ENCODE peak calls at places on chromosomes 12 and 14, in six cellular contexts. E is GM12891, S is K562, H is HepG2, A is H1, M is GM12878. Y is an unnamed sample.

GRCh38 chr12:131942671-131943070 is 7.1 kb upstream of the EP400 start:
- DNase-seq in E (no peak), S (no peak), H (no peak), A (no peak), M (no peak), Y (no peak)

GRCh38 chr14:30603402-30603801 is 18.7 kb upstream of the SCFD1 start:
- DNase-seq in E (no peak), S (no peak), H (no peak), A (no peak), M (no peak), Y (no peak)

GRCh38 chr12:89884365-89884915 is 175.8 kb upstream of the ATP2B1 start:
- DNase-seq in E (no peak), S (no peak), H (no peak), A (no peak), M (no peak), Y (no peak)

GRCh38 chr12:66661357-66661756 is 17.5 kb downstream of the GRIP1 start:
- DNase-seq in E (peak), S (no peak), H (no peak), A (no peak), M (no peak), Y (no peak)

GRCh38 chr12:53737951-53738833 is 10.9 kb upstream of the CALCOCO1 start:
- DNase-seq in E (no peak), S (peak), H (no peak), A (peak), M (no peak), Y (no peak)

GRCh38 chr14:68969278-68969677 is 9.8 kb downstream of the ACTN1 start:
- DNase-seq in E (no peak), S (no peak), H (no peak), A (no peak), M (no peak), Y (no peak)

GRCh38 chr12:114371733-114372132 is 34.2 kb downstream of the TBX5 start:
- DNase-seq in E (no peak), S (no peak), H (no peak), A (no peak), M (no peak), Y (no peak)

GRCh38 chr12:77943466-77943865 is 112.8 kb downstream of the NAV3 start:
- DNase-seq in E (no peak), S (no peak), H (no peak), A (no peak), M (no peak), Y (no peak)

GRCh38 chr12:121947966-121948365 is 29.6 kb downstream of the CFAP251 start:
- DNase-seq in E (no peak), S (no peak), H (no peak), A (no peak), M (no peak), Y (no peak)

GRCh38 chr14:77141592-77142288 is at the start of gene ZDHHC22:
- DNase-seq in E (no peak), S (no peak), H (no peak), A (peak), M (no peak), Y (no peak)

GRCh38 chr14:72000907-72001306 is 68.7 kb downstream of the RGS6 start:
- DNase-seq in E (no peak), S (no peak), H (no peak), A (no peak), M (peak), Y (no peak)

GRCh38 chr14:59398841-59399240 is 66.3 kb downstream of the GPR135 start:
- DNase-seq in E (no peak), S (peak), H (no peak), A (no peak), M (no peak), Y (no peak)

GRCh38 chr14:68780358-68781160 is 12.3 kb downstream of the ZFP36L1 start:
- DNase-seq in E (no peak), S (peak), H (no peak), A (no peak), M (no peak), Y (no peak)

GRCh38 chr12:68159681-68160304 is at the start of gene IFNG:
- DNase-seq in E (no peak), S (no peak), H (no peak), A (no peak), M (peak), Y (no peak)

GRCh38 chr12:58776144-58776543 is 144.2 kb downstream of the LRIG3 start:
- DNase-seq in E (no peak), S (no peak), H (no peak), A (no peak), M (no peak), Y (no peak)

GRCh38 chr12:70741266-70741665 is 104.0 kb upstream of the PTPRB start:
- DNase-seq in E (no peak), S (no peak), H (no peak), A (no peak), M (no peak), Y (no peak)

GRCh38 chr12:124433906-124434305 is 133.5 kb downstream of the NCOR2 start:
- DNase-seq in E (no peak), S (no peak), H (no peak), A (no peak), M (no peak), Y (no peak)

GRCh38 chr14:60553855-60554254 is 44.9 kb downstream of the SIX6 start:
- DNase-seq in E (no peak), S (no peak), H (no peak), A (no peak), M (no peak), Y (no peak)

GRCh38 chr14:85437143-85437542 is 92.8 kb upstream of the FLRT2 start:
- DNase-seq in E (no peak), S (no peak), H (peak), A (no peak), M (no peak), Y (no peak)

GRCh38 chr14:45426685-45427282 is 173.8 kb upstream of the MIS18BP1 start:
- DNase-seq in E (no peak), S (peak), H (peak), A (no peak), M (peak), Y (no peak)

GRCh38 chr14:61653507-61653906 is 41.8 kb upstream of the HIF1A start:
- DNase-seq in E (no peak), S (no peak), H (no peak), A (no peak), M (no peak), Y (no peak)

GRCh38 chr14:70808402-70809237 is 693 bp downstream of the MAP3K9 start:
- DNase-seq in E (no peak), S (no peak), H (no peak), A (peak), M (no peak), Y (no peak)

GRCh38 chr12:14774074-14774943 is 29.0 kb downstream of the WBP11 start:
- DNase-seq in E (peak), S (no peak), H (peak), A (peak), M (peak), Y (peak)

GRCh38 chr12:121875582-121875981 is 13.0 kb upstream of the PSMD9 start:
- DNase-seq in E (no peak), S (no peak), H (no peak), A (no peak), M (no peak), Y (no peak)

GRCh38 chr12:30046376-30046775 is 262.6 kb upstream of the TMTC1 start:
- DNase-seq in E (no peak), S (no peak), H (no peak), A (no peak), M (no peak), Y (no peak)

GRCh38 chr12:42326466-42327226 is 679 bp downstream of the PPHLN1 start:
- DNase-seq in E (no peak), S (peak), H (peak), A (no peak), M (no peak), Y (no peak)

GRCh38 chr12:90331262-90331661 is 622.6 kb upstream of the ATP2B1 start:
- DNase-seq in E (no peak), S (no peak), H (no peak), A (no peak), M (no peak), Y (no peak)

GRCh38 chr14:101334656-101335055 is 226.6 kb upstream of the DIO3 start:
- DNase-seq in E (no peak), S (no peak), H (peak), A (peak), M (no peak), Y (no peak)

GRCh38 chr14:84825481-84825880 is 704.5 kb upstream of the FLRT2 start:
- DNase-seq in E (no peak), S (no peak), H (no peak), A (no peak), M (no peak), Y (no peak)

GRCh38 chr12:24596768-24597388 is 352.0 kb downstream of the BCAT1 start:
- DNase-seq in E (no peak), S (peak), H (peak), A (no peak), M (no peak), Y (no peak)

GRCh38 chr12:57744194-57744776 is 554 bp upstream of the TSPAN31 start:
- DNase-seq in E (no peak), S (peak), H (no peak), A (peak), M (peak), Y (no peak)

GRCh38 chr12:29752121-29752520 is 31.6 kb downstream of the TMTC1 start:
- DNase-seq in E (no peak), S (no peak), H (no peak), A (no peak), M (no peak), Y (no peak)

DNA sequence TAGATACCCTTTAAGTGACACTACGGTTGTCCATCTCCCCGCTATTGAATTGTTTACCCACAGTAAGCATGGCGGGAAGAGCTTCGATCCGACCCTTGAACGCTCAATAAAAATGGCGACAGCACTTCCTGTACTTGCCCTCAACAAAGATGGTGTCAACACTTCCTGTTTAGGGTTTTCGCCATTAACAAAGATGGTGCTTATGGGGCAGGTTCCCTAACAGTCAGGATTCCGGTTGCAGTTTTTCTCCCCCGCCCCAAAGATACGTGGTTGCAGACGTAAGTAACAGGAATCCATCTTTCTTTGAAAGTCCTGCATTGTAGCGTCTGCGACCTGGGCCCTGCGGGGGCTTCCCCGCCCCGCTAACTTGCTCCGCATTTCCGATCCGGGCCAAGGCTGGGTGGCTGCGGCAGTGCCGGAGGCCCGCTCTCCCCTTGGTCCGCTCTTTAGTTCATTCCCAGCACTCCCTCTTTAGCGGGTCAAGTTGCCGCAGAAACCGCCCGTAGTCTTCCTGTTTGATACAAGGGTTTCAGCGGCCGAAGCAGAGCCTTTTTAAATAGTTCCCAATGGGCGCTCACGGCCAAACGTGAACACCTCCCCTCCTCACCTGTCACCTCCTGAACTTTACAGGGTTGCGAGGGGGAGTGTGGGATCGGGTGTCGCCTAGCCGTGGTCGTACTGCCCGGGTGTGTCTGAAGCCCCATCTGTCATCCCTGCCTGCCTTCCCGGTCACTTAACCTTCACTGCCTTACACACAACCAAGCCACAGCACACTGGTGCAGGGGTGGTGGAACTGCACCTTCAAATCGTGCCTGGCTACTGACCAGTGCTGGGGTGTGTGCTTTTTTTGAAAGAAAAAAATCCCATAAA is at the start of gene CRADD:
- DNase-seq in E (peak), S (peak), H (peak), A (peak), M (peak), Y (peak)
- TF ChIP-seq POLR2A in E (peak), S (peak), H (peak), A (peak), M (peak), Y (peak)

GRCh38 chr14:74829238-74829637 is 46.7 kb downstream of the PROX2 start:
- DNase-seq in E (no peak), S (no peak), H (no peak), A (no peak), M (no peak), Y (no peak)
- TF ChIP-seq TAF1 in E (no peak), S (no peak), H (no peak), A (no peak), M (no peak), Y (no peak)

GRCh38 chr14:20986811-20987210 is 3.0 kb upstream of the METTL17 start:
- DNase-seq in E (no peak), S (peak), H (peak), A (no peak), M (no peak), Y (no peak)
- TF ChIP-seq POLR2AphosphoS5 in E (no peak), S (no peak), H (no peak), A (no peak), M (no peak), Y (no peak)

GRCh38 chr12:10213168-10214130 is 772 bp downstream of the GABARAPL1 start:
- DNase-seq in E (peak), S (peak), H (peak), A (peak), M (no peak), Y (peak)

GRCh38 chr12:10211975-10212622 is 578 bp upstream of the GABARAPL1 start:
- DNase-seq in E (peak), S (peak), H (peak), A (peak), M (no peak), Y (peak)

GRCh38 chr12:10214131-10214876 is 1.6 kb downstream of the GABARAPL1 start:
- DNase-seq in E (no peak), S (peak), H (no peak), A (no peak), M (no peak), Y (no peak)

GRCh38 chr12:10211101-10211974 is 1.3 kb upstream of the GABARAPL1 start:
- DNase-seq in E (no peak), S (no peak), H (no peak), A (no peak), M (no peak), Y (no peak)

GRCh38 chr12:10212623-10213131 is at the start of gene GABARAPL1:
- DNase-seq in E (peak), S (peak), H (peak), A (peak), M (no peak), Y (peak)
- TF ChIP-seq POLR2A in E (no peak), S (peak), H (no peak), A (no peak), M (no peak), Y (no peak)

GRCh38 chr14:37655418-37655817 is 60.0 kb downstream of the TTC6 start:
- DNase-seq in E (no peak), S (peak), H (peak), A (no peak), M (no peak), Y (no peak)
- TF ChIP-seq TAF1 in E (no peak), S (no peak), H (no peak), A (no peak), M (no peak), Y (no peak)

GRCh38 chr14:24353551-24354529 is 14.0 kb upstream of the RIPK3 start:
- DNase-seq in E (no peak), S (no peak), H (peak), A (no peak), M (no peak), Y (no peak)
- TF ChIP-seq POLR2AphosphoS5 in E (no peak), S (no peak), H (no peak), A (no peak), M (no peak), Y (no peak)

GRCh38 chr12:46370380-46370734 is 2.2 kb downstream of the SLC38A2 start:
- DNase-seq in E (no peak), S (no peak), H (no peak), A (no peak), M (no peak), Y (no peak)

GRCh38 chr12:46372852-46373302 is 304 bp upstream of the SLC38A2 start:
- DNase-seq in E (no peak), S (peak), H (no peak), A (peak), M (no peak), Y (no peak)

GRCh38 chr12:46370792-46371717 is 1.5 kb downstream of the SLC38A2 start:
- DNase-seq in E (peak), S (peak), H (peak), A (peak), M (no peak), Y (peak)

GRCh38 chr12:46372131-46372851 is at the start of gene SLC38A2:
- DNase-seq in E (peak), S (peak), H (peak), A (no peak), M (no peak), Y (peak)

GRCh38 chr12:46371718-46372130 is 849 bp downstream of the SLC38A2 start:
- DNase-seq in E (peak), S (peak), H (no peak), A (no peak), M (no peak), Y (peak)
- TF ChIP-seq POLR2A in E (no peak), S (no peak), H (peak), A (peak), M (peak), Y (no peak)

GRCh38 chr12:10088955-10089354 is 9.8 kb downstream of the CLEC1A start:
- DNase-seq in E (no peak), S (no peak), H (no peak), A (no peak), M (no peak), Y (no peak)
- TF ChIP-seq TAF1 in E (no peak), S (no peak), H (no peak), A (no peak), M (no peak), Y (no peak)

DNA sequence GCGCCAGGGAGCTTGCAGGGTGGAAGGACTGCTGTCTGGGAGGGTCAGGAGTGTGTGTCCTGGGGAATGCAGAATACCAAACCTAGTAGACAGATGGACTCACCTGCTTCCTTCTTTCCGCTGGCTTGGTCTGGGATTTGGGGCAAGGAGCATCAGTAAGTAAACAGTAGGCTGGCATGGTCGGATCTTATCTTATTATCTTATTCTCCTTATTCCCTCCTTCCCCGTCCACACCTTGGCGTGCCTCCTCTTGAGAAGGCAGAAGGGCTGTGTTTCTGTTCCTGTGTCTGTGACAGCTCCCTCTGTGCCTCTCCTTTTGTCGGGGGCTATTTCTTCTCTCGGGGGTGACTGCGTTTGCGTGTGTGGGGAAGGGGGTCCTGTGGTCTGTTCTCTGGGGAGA is 4.1 kb downstream of the KRT86 start:
- DNase-seq in E (no peak), S (no peak), H (no peak), A (no peak), M (no peak), Y (no peak)
- TF ChIP-seq POLR2AphosphoS5 in E (no peak), S (no peak), H (no peak), A (no peak), M (no peak), Y (no peak)

DNA sequence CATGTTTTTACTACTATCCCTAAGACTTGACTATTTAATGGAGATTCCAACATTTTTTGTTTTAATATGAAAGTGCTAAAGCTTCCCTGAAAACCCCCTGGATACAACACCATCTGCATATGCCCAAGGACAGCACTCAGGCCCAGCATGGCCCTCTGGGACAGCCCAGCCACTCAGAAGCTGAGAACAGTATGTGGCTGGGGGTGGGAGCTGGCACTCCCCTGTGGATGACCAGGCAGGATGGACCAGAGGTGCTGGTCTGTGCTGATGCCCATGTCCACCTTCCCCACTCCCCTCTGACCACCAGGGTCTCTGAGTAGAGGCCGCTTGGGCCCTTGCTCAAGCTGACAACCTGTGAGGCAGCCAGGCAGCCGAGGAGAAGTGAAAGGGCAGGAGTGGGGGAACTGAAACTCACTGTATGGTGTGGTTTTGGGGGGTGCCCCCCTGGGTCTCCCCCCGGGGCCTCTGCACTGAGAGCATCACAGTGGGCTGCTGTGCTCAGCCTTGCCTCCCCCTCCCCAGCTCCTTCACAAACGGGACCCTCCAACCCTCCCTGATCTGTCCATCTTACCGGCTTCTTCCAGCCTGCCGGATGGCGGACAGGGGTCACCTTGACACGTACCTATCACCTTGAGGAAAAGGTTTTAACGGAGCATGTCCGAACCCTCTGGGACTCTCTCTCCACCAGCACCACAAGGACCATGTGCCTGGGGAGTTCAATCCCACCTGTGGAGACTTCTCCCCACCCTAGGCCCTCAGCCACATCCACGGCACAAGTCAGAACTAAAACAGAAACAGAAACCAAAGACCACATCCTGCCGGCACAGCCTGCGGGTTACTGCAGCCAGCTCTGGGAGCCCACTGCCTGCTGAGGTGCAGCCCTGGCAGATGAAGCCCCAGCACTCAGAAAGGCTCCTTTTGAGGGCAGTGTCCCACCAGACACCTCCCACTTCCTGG is at the start of gene TMEM229B:
- DNase-seq in E (peak), S (no peak), H (no peak), A (no peak), M (peak), Y (peak)
- TF ChIP-seq POLR2A in E (no peak), S (no peak), H (no peak), A (no peak), M (no peak), Y (no peak)